ENCODE peak calls at places on chromosomes 13 and 19, in six cellular contexts. Y is uterus, Z is lower leg skin, P is A549, X is neuronal stem cell, K is astrocyte of the spinal cord. E is an unnamed sample.

GRCh38 chr19:21328402-21328801 is 808 bp downstream of the ZNF708 start:
- DNase-seq in Y (no peak), Z (no peak), P (no peak), X (peak; percentile 18), K (no peak), E (no peak)

GRCh38 chr19:14567079-14567478 is 4.8 kb downstream of the NDUFB7 start:
- DNase-seq in Y (no peak), Z (no peak), P (no peak), X (no peak), K (no peak), E (no peak)

GRCh38 chr19:50837300-50837699 is 3.9 kb upstream of the KLK15 start:
- DNase-seq in Y (no peak), Z (no peak), P (no peak), X (no peak), K (no peak), E (no peak)

GRCh38 chr19:55069137-55069858 is 6.3 kb upstream of the RDH13 start:
- DNase-seq in Y (no peak), Z (no peak), P (peak; percentile 84), X (no peak), K (peak; percentile 30), E (no peak)

GRCh38 chr19:42140125-42140754 is 8.0 kb upstream of the POU2F2 start:
- DNase-seq in Y (no peak), Z (no peak), P (no peak), X (peak; percentile 80), K (peak; percentile 73), E (no peak)

GRCh38 chr13:76570485-76570884 is 315.7 kb downstream of the KCTD12 start:
- DNase-seq in Y (no peak), Z (no peak), P (no peak), X (no peak), K (no peak), E (no peak)

GRCh38 chr13:36509369-36509768 is 77.1 kb downstream of the CCNA1 start:
- DNase-seq in Y (no peak), Z (no peak), P (no peak), X (no peak), K (no peak), E (no peak)

GRCh38 chr19:33227242-33227650 is 1.6 kb upstream of the SLC7A10 start:
- DNase-seq in Y (no peak), Z (no peak), P (no peak), X (no peak), K (no peak), E (no peak)

GRCh38 chr19:5036733-5037681 is 68.1 kb downstream of the KDM4B start:
- DNase-seq in Y (no peak), Z (no peak), P (no peak), X (no peak), K (peak; percentile 66), E (no peak)

GRCh38 chr19:40143612-40144011 is 47.6 kb upstream of the MAP3K10 start:
- DNase-seq in Y (no peak), Z (no peak), P (no peak), X (no peak), K (no peak), E (peak; percentile 66)

GRCh38 chr19:584240-585001 is 5.3 kb upstream of the HCN2 start:
- DNase-seq in Y (no peak), Z (no peak), P (no peak), X (peak; percentile 56), K (peak; percentile 47), E (peak; percentile 73)

GRCh38 chr19:31350033-31350692 is 927 bp upstream of the TSHZ3 start:
- DNase-seq in Y (peak; percentile 69), Z (no peak), P (no peak), X (no peak), K (peak; percentile 44), E (no peak)

GRCh38 chr19:19185853-19186728 is 5.9 kb downstream of the BORCS8 start:
- DNase-seq in Y (no peak), Z (no peak), P (no peak), X (peak; percentile 56), K (no peak), E (no peak)

GRCh38 chr13:28324181-28324789 is 170.6 kb downstream of the FLT1 start:
- DNase-seq in Y (peak; percentile 50), Z (no peak), P (peak; percentile 38), X (peak; percentile 57), K (peak; percentile 68), E (peak; percentile 22)

GRCh38 chr13:82291852-82292251 is 1590.4 kb downstream of the SLITRK1 start:
- DNase-seq in Y (no peak), Z (no peak), P (no peak), X (no peak), K (no peak), E (no peak)

GRCh38 chr13:75404721-75405120 is 77.2 kb downstream of the TBC1D4 start:
- DNase-seq in Y (no peak), Z (no peak), P (no peak), X (no peak), K (no peak), E (no peak)

GRCh38 chr13:83879431-83880171 is 2.7 kb downstream of the SLITRK1 start:
- DNase-seq in Y (no peak), Z (peak; percentile 58), P (no peak), X (no peak), K (no peak), E (no peak)

GRCh38 chr19:48635966-48636858 is 967 bp downstream of the DBP start:
- DNase-seq in Y (peak; percentile 66), Z (peak; percentile 94), P (no peak), X (no peak), K (no peak), E (no peak)

GRCh38 chr19:46718157-46718933 is 1.4 kb upstream of the PRKD2 start:
- DNase-seq in Y (no peak), Z (no peak), P (peak; percentile 62), X (no peak), K (no peak), E (peak; percentile 81)

DNA sequence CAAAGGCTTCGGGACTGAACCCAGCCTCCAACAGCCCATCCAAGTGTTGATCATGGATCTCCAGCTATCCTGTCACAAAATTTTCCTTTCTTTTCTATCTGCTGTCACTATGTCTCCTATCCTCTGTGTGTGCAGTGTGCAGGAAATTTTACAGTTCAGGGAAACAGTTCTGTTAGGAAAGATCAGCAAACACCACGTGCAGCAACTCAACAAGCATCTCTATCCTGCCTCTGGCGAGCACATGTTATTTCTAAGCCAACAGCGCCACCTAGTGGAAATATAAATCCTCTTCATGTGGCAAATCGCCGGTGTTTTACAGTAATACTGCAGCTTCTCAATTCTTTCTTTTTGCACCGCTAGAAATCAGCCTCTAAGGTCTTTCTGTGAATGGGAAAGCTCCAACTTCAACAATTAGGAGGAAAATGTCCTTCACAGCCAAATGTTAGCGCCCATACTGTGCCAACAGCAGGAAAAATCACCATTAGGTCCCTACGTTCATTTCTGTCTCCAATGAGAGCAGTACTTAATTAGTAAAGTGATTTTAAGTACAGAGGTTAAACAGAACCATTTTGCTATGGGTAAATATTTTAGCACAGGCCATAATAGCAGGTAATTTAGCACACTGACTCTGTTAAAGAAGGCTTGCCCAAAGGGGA is 21.3 kb upstream of the ZNF181 start:
- DNase-seq in Y (peak; percentile 58), Z (no peak), P (peak; percentile 77), X (peak; percentile 61), K (peak; percentile 77), E (no peak)
- H3K4me3 ChIP-seq in Y (no peak overlapping the region), Z (no peak overlapping the region), P (no peak overlapping the region), X (no peak overlapping the region), K (no peak overlapping the region), E (no peak overlapping the region)

GRCh38 chr19:11380653-11381534 is 3.2 kb downstream of the EPOR start:
- DNase-seq in Y (peak; percentile 97), Z (peak; percentile 99), P (peak; percentile 98), X (peak; percentile 97), K (peak; percentile 94), E (peak; percentile 96)

GRCh38 chr19:11383706-11384048 is 437 bp downstream of the EPOR start:
- DNase-seq in Y (no peak), Z (no peak), P (no peak), X (no peak), K (no peak), E (no peak)

GRCh38 chr19:11382898-11383705 is 1.0 kb downstream of the EPOR start:
- DNase-seq in Y (no peak), Z (peak; percentile 90), P (peak; percentile 44), X (no peak), K (no peak), E (peak; percentile 61)

GRCh38 chr19:11379857-11380350 is 4.2 kb downstream of the EPOR start:
- DNase-seq in Y (no peak), Z (no peak), P (no peak), X (no peak), K (no peak), E (no peak)

GRCh38 chr19:11381535-11382369 is 2.4 kb downstream of the EPOR start:
- DNase-seq in Y (no peak), Z (peak; percentile 95), P (peak; percentile 83), X (peak; percentile 83), K (peak; percentile 80), E (peak; percentile 94)
- H3K4me3 ChIP-seq in Y (peak overlapping the region; percentile 54), Z (no peak overlapping the region), P (peak overlapping the region; percentile 51), X (peak overlapping the region; percentile 65), K (peak overlapping the region; percentile 66), E (peak overlapping the region; percentile 66)

DNA sequence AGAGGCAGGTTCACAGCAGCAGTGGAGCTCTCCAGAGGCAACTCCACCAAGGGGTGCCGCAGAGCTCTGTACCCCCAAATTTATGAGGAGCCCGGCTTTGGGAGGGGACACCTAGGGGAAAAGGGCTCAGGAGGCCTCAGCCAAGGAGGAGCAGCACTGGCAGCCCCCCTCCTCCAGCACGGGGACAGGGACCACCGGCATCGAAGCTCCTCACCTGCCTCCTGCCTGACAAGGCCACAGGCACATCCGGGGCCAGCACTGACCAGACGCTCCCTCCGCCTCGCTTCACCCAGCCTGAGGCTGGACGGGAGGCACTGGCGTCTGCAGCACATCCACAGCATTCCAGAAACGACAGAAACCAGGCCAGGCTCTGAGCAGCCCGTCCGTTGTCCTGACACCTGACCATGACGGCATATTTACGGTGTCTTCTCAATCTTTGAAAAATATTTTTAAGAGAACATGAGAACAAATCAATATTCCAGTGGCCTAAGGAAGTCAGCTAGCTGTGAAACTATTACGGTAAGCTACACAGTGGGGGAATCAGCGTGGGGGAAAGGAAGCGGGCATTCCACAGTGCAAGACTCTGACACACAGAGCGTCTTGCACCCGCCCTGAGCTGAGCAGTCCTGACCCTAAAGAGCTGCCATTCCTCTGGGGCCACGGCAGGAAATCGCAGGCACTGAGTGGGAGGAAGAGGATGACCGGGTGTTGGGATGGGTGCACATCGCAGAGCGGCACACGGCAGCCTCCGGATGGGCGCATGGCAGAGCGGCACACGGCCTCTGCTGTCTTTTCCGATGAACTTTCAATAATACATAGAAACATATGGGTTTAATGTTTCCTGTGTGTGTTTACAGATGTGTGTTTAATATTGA is 26.8 kb downstream of the RASA3 start:
- DNase-seq in Y (peak; percentile 12), Z (peak; percentile 77), P (no peak), X (no peak), K (no peak), E (no peak)
- H3K4me3 ChIP-seq in Y (no peak overlapping the region), Z (no peak overlapping the region), P (no peak overlapping the region), X (no peak overlapping the region), K (no peak overlapping the region), E (no peak overlapping the region)

DNA sequence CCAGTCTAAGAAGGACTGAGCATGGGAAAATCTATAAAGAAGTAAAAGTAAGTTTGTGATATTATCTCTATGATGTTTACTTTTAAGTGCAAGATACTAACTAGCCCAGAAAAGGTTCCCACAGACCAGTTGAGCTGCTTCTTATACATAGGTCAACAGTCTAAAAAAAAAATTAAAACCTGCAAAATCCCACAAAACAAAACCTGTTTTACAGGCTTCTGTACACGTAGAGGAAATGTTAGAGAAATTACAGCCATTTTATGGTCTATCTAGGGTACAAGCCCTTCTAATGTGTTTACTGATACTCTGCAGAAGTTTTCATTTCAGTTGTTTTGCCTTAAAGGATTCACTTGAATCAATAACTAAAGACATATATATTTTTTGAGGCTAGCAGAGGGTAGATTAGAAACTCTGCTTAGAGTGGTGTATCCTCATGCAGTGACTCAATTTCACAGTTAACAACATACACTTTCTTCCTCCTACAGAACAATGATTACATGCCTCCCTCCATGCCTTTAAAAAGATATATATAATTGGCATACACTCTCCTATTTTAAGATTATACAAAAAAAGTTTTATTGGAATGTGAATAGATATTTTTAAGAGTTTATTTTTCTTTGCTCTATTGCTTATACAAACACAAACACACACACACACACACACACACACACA is 43.9 kb downstream of the CAB39L start:
- DNase-seq in Y (no peak), Z (no peak), P (no peak), X (no peak), K (no peak), E (no peak)
- H3K4me3 ChIP-seq in Y (peak overlapping the region; percentile 26), Z (no peak overlapping the region), P (no peak overlapping the region), X (no peak overlapping the region), K (no peak overlapping the region), E (no peak overlapping the region)

E was measured in GM06990.